ENCODE peak calls at places on chromosomes 16 and 17, in seven cellular contexts. A, Z, S, H, X, M and B are unnamed samples.
A peak's percentile ranks its signal among the peaks of the same experiment; 100 is the strongest.

GRCh38 chr17:42392664-42393415 is 4.6 kb upstream of the STAT3 start:
- DNase-seq in H (no peak), S (peak; percentile 84), X (no peak), A (no peak), Z (peak; percentile 58), M (no peak), B (no peak)

GRCh38 chr17:69390735-69391501 is 23.6 kb upstream of the MAP2K6 start:
- DNase-seq in Z (no peak), H (no peak), X (no peak), A (peak; percentile 39), M (no peak), S (no peak), B (no peak)

GRCh38 chr16:60204221-60204620 is 1470.1 kb upstream of the GOT2 start:
- DNase-seq in M (no peak), S (peak; percentile 49), X (no peak), H (peak; percentile 64), A (no peak), Z (no peak), B (no peak)

GRCh38 chr17:28635506-28635905 is 9.5 kb downstream of the BLTP2 start:
- DNase-seq in H (no peak), Z (no peak), A (no peak), X (no peak), S (peak; percentile 48), M (no peak), B (no peak)

GRCh38 chr16:27330542-27330941 is 16.8 kb downstream of the IL4R start:
- DNase-seq in H (peak; percentile 94), S (no peak), Z (peak; percentile 27), M (peak; percentile 45), A (peak; percentile 49), X (no peak), B (peak; percentile 99)

GRCh38 chr17:82366749-82367148 is 4.8 kb upstream of the UTS2R start:
- DNase-seq in M (no peak), S (peak; percentile 32), X (no peak), A (peak; percentile 62), Z (no peak), H (no peak), B (no peak)

GRCh38 chr16:75279277-75279676 is 27.9 kb upstream of the BCAR1 start:
- DNase-seq in Z (no peak), X (no peak), M (no peak), A (no peak), S (no peak), H (no peak), B (no peak)

GRCh38 chr17:5097101-5097834 is 14.4 kb downstream of the ZNF232 start:
- DNase-seq in S (no peak), M (peak; percentile 84), A (peak; percentile 57), X (no peak), H (no peak), Z (no peak), B (no peak)

GRCh38 chr16:29736764-29737163 is 9.0 kb downstream of the C16orf54 start:
- DNase-seq in X (no peak), H (no peak), Z (no peak), M (no peak), S (no peak), A (no peak), B (no peak)

GRCh38 chr16:30760577-30761426 is 1.1 kb downstream of the CFAP119 start:
- DNase-seq in A (peak; percentile 57), S (no peak), H (no peak), M (no peak), Z (no peak), X (no peak), B (no peak)

GRCh38 chr17:46841561-46842379 is 9.6 kb upstream of the WNT9B start:
- DNase-seq in X (no peak), S (no peak), Z (no peak), A (peak; percentile 40), H (no peak), M (no peak), B (no peak)

GRCh38 chr16:24670623-24671454 is 58.6 kb upstream of the TNRC6A start:
- DNase-seq in A (no peak), X (peak; percentile 78), S (peak; percentile 48), M (peak; percentile 77), H (peak; percentile 89), Z (peak; percentile 44), B (peak; percentile 89)

GRCh38 chr16:15644306-15644961 is 1.5 kb upstream of the MARF1 start:
- DNase-seq in H (peak; percentile 18), S (peak; percentile 97), M (no peak), Z (peak; percentile 98), X (peak; percentile 67), A (no peak), B (no peak)

GRCh38 chr17:10292057-10292931 is 80.5 kb downstream of the MYH13 start:
- DNase-seq in H (peak; percentile 1), A (no peak), X (no peak), S (no peak), M (peak; percentile 79), Z (peak; percentile 79), B (no peak)

GRCh38 chr17:64707077-64707591 is 45.0 kb upstream of the SMURF2 start:
- DNase-seq in A (peak; percentile 89), X (peak; percentile 99), M (peak; percentile 93), S (peak; percentile 99), H (peak; percentile 100), Z (peak; percentile 100), B (peak; percentile 93)

GRCh38 chr17:72100445-72100844 is 20.4 kb upstream of the SOX9 start:
- DNase-seq in M (no peak), Z (no peak), S (no peak), H (no peak), X (no peak), A (no peak), B (no peak)

GRCh38 chr17:35896011-35896587 is 15.9 kb upstream of the CCL5 start:
- DNase-seq in H (no peak), Z (no peak), S (no peak), M (no peak), A (no peak), X (no peak), B (peak; percentile 56)

GRCh38 chr17:75490173-75490743 is 25.1 kb downstream of the CASKIN2 start:
- DNase-seq in H (peak; percentile 21), X (no peak), Z (no peak), A (peak; percentile 79), S (no peak), M (no peak), B (no peak)

GRCh38 chr17:74502866-74503265 is 28.4 kb downstream of the CD300LB start:
- DNase-seq in A (no peak), X (no peak), H (peak; percentile 16), S (no peak), M (no peak), Z (no peak), B (no peak)

GRCh38 chr17:7330099-7331015 is 1.2 kb upstream of the NEURL4 start:
- DNase-seq in Z (peak; percentile 76), A (peak; percentile 85), M (peak; percentile 83), H (peak; percentile 77), S (peak; percentile 85), X (no peak), B (peak; percentile 82)

GRCh38 chr17:14197582-14197981 is 39.1 kb downstream of the CDRT15 start:
- DNase-seq in M (no peak), A (no peak), Z (no peak), H (no peak), X (no peak), S (no peak), B (no peak)

GRCh38 chr16:58608601-58609136 is 21.0 kb downstream of the CNOT1 start:
- DNase-seq in Z (no peak), S (no peak), M (no peak), H (no peak), A (no peak), X (no peak), B (no peak)

GRCh38 chr16:61148930-61149329 is 887.3 kb downstream of the CDH8 start:
- DNase-seq in S (peak; percentile 0), X (no peak), A (no peak), Z (no peak), H (no peak), M (no peak), B (no peak)

GRCh38 chr16:80507538-80507937 is 33.3 kb upstream of the DYNLRB2 start:
- DNase-seq in H (no peak), S (no peak), X (no peak), A (peak; percentile 22), M (peak; percentile 58), Z (no peak), B (no peak)

GRCh38 chr17:68319420-68320162 is 28.3 kb downstream of the ARSG start:
- DNase-seq in H (no peak), Z (no peak), A (no peak), X (no peak), S (no peak), M (no peak), B (no peak)

GRCh38 chr17:49565948-49566491 is 9.7 kb upstream of the NXPH3 start:
- DNase-seq in H (peak; percentile 5), X (no peak), S (peak; percentile 36), A (no peak), M (peak; percentile 87), Z (peak; percentile 58), B (peak; percentile 90)
- TF ChIP-seq CTCF in H (no peak), X (no peak), S (no peak), A (no peak), M (no peak), Z (no peak), B (peak; percentile 21)

DNA sequence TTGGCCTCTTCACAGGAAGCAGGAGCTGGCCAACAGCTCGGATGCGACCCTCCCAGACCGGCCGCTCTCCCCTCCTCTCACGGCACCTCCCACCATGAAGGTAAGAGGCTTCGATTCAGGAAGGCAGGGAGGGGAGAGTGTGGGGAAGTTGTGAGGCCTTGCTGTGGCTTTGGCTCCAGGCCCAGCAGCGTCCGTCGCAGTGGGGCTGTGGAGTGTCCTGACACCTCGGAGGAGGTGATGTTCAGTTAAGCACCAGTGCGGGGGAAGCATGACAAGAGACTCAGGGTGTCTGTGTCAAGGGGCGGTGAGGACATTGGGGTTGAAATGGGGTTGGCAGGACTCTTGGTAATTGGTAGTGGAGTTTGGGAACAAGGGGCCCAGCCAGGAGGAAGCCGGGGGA is 109.0 kb downstream of the RAP1GAP2 start:
- DNase-seq in M (peak; percentile 91), H (no peak), Z (no peak), S (no peak), X (no peak), A (no peak), B (no peak)
- H3K4me3 ChIP-seq in M (no peak overlapping the region), H (no peak overlapping the region), Z (no peak overlapping the region), S (no peak overlapping the region), X (no peak overlapping the region), A (no peak overlapping the region), B (no peak overlapping the region)

GRCh38 chr16:88406096-88407041 is 23.6 kb downstream of the ZNF469 start:
- DNase-seq in M (no peak), H (no peak), S (no peak), A (no peak), X (no peak), Z (no peak), B (no peak)
- TF ChIP-seq CTCF in M (no peak), H (peak; percentile 8), S (no peak), A (no peak), X (no peak), Z (no peak), B (peak; percentile 43)

GRCh38 chr16:89257757-89258465 is 40.4 kb downstream of the ZNF778 start:
- DNase-seq in M (no peak), X (no peak), S (no peak), Z (no peak), A (no peak), H (no peak), B (peak; percentile 20)

GRCh38 chr16:89253548-89254287 is 36.2 kb downstream of the ZNF778 start:
- DNase-seq in A (no peak), H (no peak), M (no peak), S (no peak), X (no peak), Z (no peak), B (no peak)

GRCh38 chr16:89261691-89262563 is 44.4 kb downstream of the ZNF778 start:
- DNase-seq in Z (no peak), X (no peak), A (no peak), M (no peak), H (no peak), S (no peak), B (peak; percentile 21)

GRCh38 chr16:89257281-89257731 is 39.8 kb downstream of the ZNF778 start:
- DNase-seq in M (no peak), Z (no peak), X (no peak), H (peak; percentile 19), A (no peak), S (no peak), B (peak; percentile 21)

GRCh38 chr16:89256651-89257254 is 39.2 kb downstream of the ZNF778 start:
- DNase-seq in M (peak; percentile 68), S (peak; percentile 69), X (peak; percentile 15), A (peak; percentile 72), H (peak; percentile 61), Z (peak; percentile 35), B (peak; percentile 21)
- H3K4me3 ChIP-seq in M (peak overlapping the region; percentile 34), S (peak overlapping the region; percentile 11), X (peak overlapping the region; percentile 20), A (no peak overlapping the region), H (peak overlapping the region; percentile 53), Z (no peak overlapping the region), B (peak overlapping the region; percentile 52)